ENCODE peak calls at places on chromosomes 11 and 22, in five cellular contexts. K is RWPE2, D is MM.1S, Z is tibial artery, C is uterus. S is an unnamed sample.

GRCh38 chr11:123338266-123338800 is 91.7 kb upstream of the GRAMD1B start:
- DNase-seq in K (no peak), C (no peak), D (no peak), Z (no peak), S (no peak)

GRCh38 chr22:40018051-40018450 is 23.3 kb downstream of the FAM83F start:
- DNase-seq in Z (no peak), D (no peak), K (no peak), C (no peak), S (no peak)

GRCh38 chr11:74208507-74208906 is 37.4 kb downstream of the PPME1 start:
- DNase-seq in K (no peak), D (no peak), C (no peak), Z (no peak), S (no peak)

GRCh38 chr11:21105196-21105917 is 436.0 kb downstream of the NELL1 start:
- DNase-seq in C (no peak), K (no peak), D (no peak), Z (no peak), S (no peak)

GRCh38 chr22:50034126-50035081 is 21.8 kb upstream of the IL17REL start:
- DNase-seq in D (no peak), Z (no peak), C (no peak), K (no peak), S (no peak)

GRCh38 chr11:8905528-8906165 is 5.3 kb upstream of the AKIP1 start:
- DNase-seq in D (no peak), Z (no peak), C (no peak), K (no peak), S (no peak)

GRCh38 chr22:36362819-36363377 is 24.9 kb downstream of the MYH9 start:
- DNase-seq in C (no peak), Z (no peak), D (no peak), K (no peak), S (no peak)

GRCh38 chr11:93541884-93542752 is 1.1 kb downstream of the SMCO4 start:
- DNase-seq in Z (peak; percentile 36), D (peak; percentile 31), K (no peak), C (peak; percentile 51), S (no peak)

GRCh38 chr22:43867839-43868652 is 5.7 kb upstream of the SULT4A1 start:
- DNase-seq in Z (peak; percentile 33), D (peak; percentile 12), C (no peak), K (no peak), S (no peak)

GRCh38 chr22:27597703-27598444 is 203.7 kb downstream of the MN1 start:
- DNase-seq in Z (no peak), K (no peak), D (no peak), C (no peak), S (no peak)

GRCh38 chr22:39488563-39489083 is 13.5 kb upstream of the MIEF1 start:
- DNase-seq in C (no peak), D (no peak), Z (no peak), K (no peak), S (no peak)

GRCh38 chr11:75337195-75337654 is 14.2 kb downstream of the ARRB1 start:
- DNase-seq in C (no peak), K (no peak), Z (peak; percentile 76), D (no peak), S (no peak)

GRCh38 chr11:120306519-120307242 is 18.4 kb upstream of the TLCD5 start:
- DNase-seq in D (no peak), Z (no peak), C (no peak), K (peak; percentile 82), S (no peak)

GRCh38 chr11:114326151-114326550 is 30.0 kb downstream of the NNMT start:
- DNase-seq in C (no peak), Z (no peak), D (peak; percentile 69), K (no peak), S (no peak)

GRCh38 chr11:62273789-62274275 is 3.9 kb downstream of the SCGB2A2 start:
- DNase-seq in K (no peak), C (no peak), D (no peak), Z (no peak), S (no peak)

GRCh38 chr11:92915551-92915950 is 53.9 kb upstream of the MTNR1B start:
- DNase-seq in D (no peak), Z (no peak), C (no peak), K (no peak), S (no peak)

GRCh38 chr22:25013634-25014033 is 61.1 kb downstream of the KIAA1671 start:
- DNase-seq in D (no peak), K (no peak), C (peak; percentile 52), Z (no peak), S (no peak)

GRCh38 chr22:32226236-32227119 is 21.6 kb upstream of the RFPL2 start:
- DNase-seq in D (no peak), K (no peak), C (no peak), Z (no peak), S (no peak)

GRCh38 chr11:68584097-68584496 is 100.2 kb upstream of the GAL start:
- DNase-seq in K (no peak), D (peak; percentile 28), Z (no peak), C (no peak), S (no peak)

GRCh38 chr22:29187831-29188230 is 17.9 kb upstream of the EMID1 start:
- DNase-seq in Z (no peak), C (no peak), D (no peak), K (no peak), S (no peak)

GRCh38 chr22:19997561-19998231 is 18.9 kb downstream of the ARVCF start:
- DNase-seq in D (no peak), C (no peak), K (no peak), Z (no peak), S (no peak)

GRCh38 chr11:5922749-5923426 is 19.2 kb upstream of the OR56A3 start:
- DNase-seq in D (no peak), K (no peak), Z (no peak), C (no peak), S (no peak)

GRCh38 chr11:27213232-27213660 is 149.8 kb downstream of the CCDC34 start:
- DNase-seq in K (no peak), D (no peak), C (no peak), Z (no peak), S (no peak)

DNA sequence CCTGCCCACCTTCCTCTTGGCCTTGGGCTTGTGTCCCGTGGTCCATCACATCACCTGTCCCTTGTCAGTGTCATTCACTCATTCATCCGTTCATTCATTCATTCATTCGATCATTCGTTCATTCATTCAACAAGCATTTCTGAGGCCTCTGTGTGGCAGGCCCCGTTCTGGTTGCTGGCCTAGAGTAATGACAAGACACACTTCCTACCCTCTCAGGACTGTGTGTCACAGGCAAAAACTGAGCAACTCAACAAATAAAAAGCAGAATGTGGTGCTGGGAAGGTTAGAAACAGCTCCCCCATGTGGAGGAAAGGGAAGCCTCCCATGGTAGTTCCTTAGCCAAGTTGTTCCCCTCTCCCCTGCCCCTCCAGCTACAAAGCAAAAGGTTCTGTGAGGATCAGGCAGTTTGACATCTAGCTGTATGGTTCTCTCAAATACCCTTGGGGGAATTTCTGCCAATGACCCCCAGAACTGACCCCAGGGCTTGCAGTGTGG is 1.6 kb upstream of the OMP start:
- DNase-seq in C (no peak), Z (no peak), K (no peak), D (peak; percentile 17), S (no peak)
- TF ChIP-seq CTCF in C (no peak), Z (no peak), K (peak; percentile 16), D (peak; percentile 60), S (no peak)

GRCh38 chr11:12287374-12288211 is 89.8 kb upstream of the PARVA start:
- DNase-seq in C (peak; percentile 86), Z (peak; percentile 86), K (peak; percentile 93), D (no peak), S (peak; percentile 96)
- H3K27ac ChIP-seq in C (peak overlapping the region; percentile 85), Z (peak overlapping the region; percentile 75), K (peak overlapping the region; percentile 96), D (no peak overlapping the region), S (peak overlapping the region; percentile 99)

GRCh38 chr22:46365166-46365624 is 29.7 kb downstream of the TRMU start:
- DNase-seq in Z (no peak), C (no peak), D (no peak), K (no peak), S (no peak)
- H3K4me3 ChIP-seq in Z (no peak overlapping the region), C (no peak overlapping the region), D (no peak overlapping the region), K (no peak overlapping the region), S (no peak overlapping the region)

GRCh38 chr11:133545199-133545709 is 13.0 kb upstream of the OPCML start:
- DNase-seq in K (no peak), D (no peak), Z (no peak), C (no peak), S (no peak)

GRCh38 chr11:133536198-133536597 is 3.9 kb upstream of the OPCML start:
- DNase-seq in D (no peak), C (no peak), K (no peak), Z (no peak), S (no peak)

DNA sequence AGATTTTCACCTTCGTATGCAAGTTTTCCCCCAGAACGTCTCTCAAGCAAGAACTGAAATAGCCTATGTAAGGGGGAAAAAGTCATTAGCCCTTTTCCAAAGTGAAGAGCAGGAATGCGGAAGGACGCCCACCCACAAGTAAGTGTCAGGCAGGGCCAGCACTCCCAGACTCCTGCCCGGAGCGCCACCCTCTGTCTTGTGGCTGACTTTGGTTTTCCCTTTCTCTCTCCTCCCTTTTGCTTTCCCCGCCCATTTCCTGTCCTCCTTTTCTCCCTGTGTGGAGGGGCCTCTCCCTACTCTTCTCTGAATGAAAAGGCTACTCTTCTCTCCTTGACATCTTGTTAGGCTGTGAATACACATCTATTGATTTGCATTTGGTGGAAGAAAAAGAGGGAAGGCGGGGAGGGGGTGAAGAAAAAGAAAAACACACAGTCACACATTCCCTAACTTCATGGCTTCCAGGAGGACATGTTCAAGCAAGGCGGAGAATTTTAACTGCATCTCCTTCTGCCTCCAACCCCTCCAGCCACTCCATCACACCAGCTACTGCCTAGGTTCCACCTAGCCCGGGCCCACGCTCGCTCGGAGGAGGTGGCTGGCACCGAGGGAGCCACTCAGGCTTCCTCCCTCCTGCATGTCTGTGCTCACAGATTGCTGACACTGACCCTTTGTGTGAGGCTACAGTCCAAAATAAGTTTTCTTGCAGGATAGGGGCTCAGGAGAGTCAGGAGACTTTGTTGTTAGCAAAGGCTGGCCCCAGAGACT is 9.2 kb upstream of the OPCML start:
- DNase-seq in D (no peak), C (no peak), Z (no peak), K (no peak), S (no peak)
- TF ChIP-seq CTCF in D (no peak), C (no peak), Z (no peak), K (no peak), S (no peak)

GRCh38 chr11:128891410-128891861 is 280 bp downstream of the KCNJ5 start:
- DNase-seq in D (no peak), C (no peak), Z (no peak), K (no peak), S (no peak)
- H3K27ac ChIP-seq in D (no peak overlapping the region), C (no peak overlapping the region), Z (no peak overlapping the region), K (no peak overlapping the region), S (no peak overlapping the region)

GRCh38 chr11:128688896-128689546 is 4.9 kb upstream of the FLI1 start:
- DNase-seq in Z (no peak), K (no peak), D (no peak), C (no peak), S (no peak)

GRCh38 chr11:128689586-128689945 is 4.3 kb upstream of the FLI1 start:
- DNase-seq in K (no peak), Z (no peak), C (no peak), D (no peak), S (no peak)

GRCh38 chr11:128691802-128692749 is 1.8 kb upstream of the FLI1 start:
- DNase-seq in D (no peak), Z (no peak), K (no peak), C (no peak), S (no peak)

GRCh38 chr11:128690746-128691091 is 3.2 kb upstream of the FLI1 start:
- DNase-seq in K (no peak), C (no peak), Z (peak; percentile 50), D (no peak), S (no peak)

GRCh38 chr11:128689946-128690745 is 3.7 kb upstream of the FLI1 start:
- DNase-seq in C (no peak), K (no peak), Z (no peak), D (no peak), S (no peak)
- H3K4me3 ChIP-seq in C (no peak overlapping the region), K (no peak overlapping the region), Z (peak overlapping the region; percentile 28), D (no peak overlapping the region), S (peak overlapping the region; percentile 54)